ENCODE peak calls at places on chromosomes 6 and 20, in ten cellular contexts. H is IMR-90; L is neuronal stem cell; U is small intestine; T is tibial nerve; F is adipocyte; K is effector memory CD4-positive, alpha-beta T cell; Z is fibroblast of lung; I is right cardiac atrium; Y is ovary. Q is an unnamed sample.
A peak's percentile ranks its signal among the peaks of the same experiment; 100 is the strongest.

GRCh38 chr6:31660224-31660997 is at the start of gene C6orf47:
- DNase-seq in H (peak; percentile 75), L (peak; percentile 72), U (peak; percentile 85), T (peak; percentile 75), F (peak; percentile 93), K (peak; percentile 48), Z (peak; percentile 79), I (peak; percentile 91), Y (peak; percentile 88), Q (peak; percentile 97)

GRCh38 chr6:160973311-160973710 is 18.3 kb upstream of the MAP3K4 start:
- DNase-seq in H (peak; percentile 81), L (no peak), U (no peak), T (no peak), F (no peak), K (no peak), Z (peak; percentile 80), I (peak; percentile 64), Y (peak; percentile 53), Q (no peak)

GRCh38 chr6:30844118-30844535 is 40.2 kb upstream of the DDR1 start:
- DNase-seq in H (peak; percentile 53), L (peak; percentile 43), U (no peak), T (no peak), F (peak; percentile 60), K (no peak), Z (no peak), I (no peak), Y (no peak), Q (peak; percentile 54)

GRCh38 chr20:35562541-35563110 is 20.7 kb downstream of the ERGIC3 start:
- DNase-seq in H (no peak), L (no peak), U (no peak), T (no peak), F (no peak), K (no peak), Z (no peak), I (no peak), Y (no peak), Q (no peak)

GRCh38 chr20:41249781-41250281 is 67.7 kb downstream of the ZHX3 start:
- DNase-seq in H (peak; percentile 29), L (peak; percentile 48), U (no peak), T (no peak), F (peak; percentile 33), K (no peak), Z (peak; percentile 78), I (peak; percentile 36), Y (peak; percentile 51), Q (peak; percentile 37)

GRCh38 chr6:9494864-9495263 is 920.0 kb downstream of the TFAP2A start:
- DNase-seq in H (peak; percentile 79), L (no peak), U (no peak), T (no peak), F (peak; percentile 32), K (no peak), Z (peak; percentile 27), I (no peak), Y (no peak), Q (no peak)

GRCh38 chr20:22921595-22922421 is 113.3 kb upstream of the SSTR4 start:
- DNase-seq in H (peak; percentile 8), L (no peak), U (no peak), T (no peak), F (peak; percentile 79), K (no peak), Z (peak; percentile 77), I (no peak), Y (no peak), Q (no peak)

GRCh38 chr6:111712398-111712797 is 106.7 kb upstream of the TRAF3IP2 start:
- DNase-seq in H (peak; percentile 95), L (no peak), U (peak; percentile 21), T (no peak), F (peak; percentile 67), K (no peak), Z (peak; percentile 73), I (no peak), Y (no peak), Q (no peak)

GRCh38 chr20:63125893-63126601 is 89.9 kb downstream of the YTHDF1 start:
- DNase-seq in H (no peak), L (no peak), U (no peak), T (no peak), F (no peak), K (no peak), Z (no peak), I (no peak), Y (no peak), Q (peak; percentile 73)

GRCh38 chr6:3159805-3160781 is 2.7 kb upstream of the TUBB2A start:
- DNase-seq in H (no peak), L (no peak), U (peak; percentile 99), T (no peak), F (no peak), K (peak; percentile 61), Z (no peak), I (peak; percentile 54), Y (no peak), Q (peak; percentile 78)

GRCh38 chr6:25014806-25015560 is 79.2 kb upstream of the RIPOR2 start:
- DNase-seq in H (peak; percentile 78), L (no peak), U (no peak), T (no peak), F (peak; percentile 60), K (peak; percentile 16), Z (peak; percentile 82), I (no peak), Y (no peak), Q (no peak)

GRCh38 chr6:159693128-159693893 is at the start of gene SOD2:
- DNase-seq in H (peak; percentile 81), L (peak; percentile 85), U (peak; percentile 93), T (peak; percentile 63), F (peak; percentile 92), K (peak; percentile 71), Z (peak; percentile 88), I (peak; percentile 87), Y (peak; percentile 86), Q (peak; percentile 96)

GRCh38 chr6:133817460-133818047 is 71.4 kb upstream of the TCF21 start:
- DNase-seq in H (no peak), L (no peak), U (no peak), T (no peak), F (no peak), K (peak; percentile 2), Z (no peak), I (no peak), Y (peak; percentile 41), Q (no peak)

GRCh38 chr6:83615025-83615999 is 93.6 kb downstream of the SNAP91 start:
- DNase-seq in H (peak; percentile 37), L (peak; percentile 35), U (peak; percentile 15), T (no peak), F (peak; percentile 70), K (no peak), Z (peak; percentile 43), I (no peak), Y (no peak), Q (no peak)

GRCh38 chr6:30965140-30965601 is 18.3 kb upstream of the MUC21 start:
- DNase-seq in H (no peak), L (no peak), U (no peak), T (no peak), F (no peak), K (no peak), Z (no peak), I (no peak), Y (no peak), Q (no peak)

GRCh38 chr20:60403105-60403741 is 445.0 kb downstream of the CDH26 start:
- DNase-seq in H (no peak), L (no peak), U (no peak), T (no peak), F (no peak), K (no peak), Z (no peak), I (no peak), Y (no peak), Q (no peak)
- H3K4me3 ChIP-seq in H (no peak overlapping the region), L (no peak overlapping the region), U (no peak overlapping the region), T (no peak overlapping the region), F (no peak overlapping the region), K (no peak overlapping the region), Z (no peak overlapping the region), I (no peak overlapping the region), Y (no peak overlapping the region), Q (no peak overlapping the region)

DNA sequence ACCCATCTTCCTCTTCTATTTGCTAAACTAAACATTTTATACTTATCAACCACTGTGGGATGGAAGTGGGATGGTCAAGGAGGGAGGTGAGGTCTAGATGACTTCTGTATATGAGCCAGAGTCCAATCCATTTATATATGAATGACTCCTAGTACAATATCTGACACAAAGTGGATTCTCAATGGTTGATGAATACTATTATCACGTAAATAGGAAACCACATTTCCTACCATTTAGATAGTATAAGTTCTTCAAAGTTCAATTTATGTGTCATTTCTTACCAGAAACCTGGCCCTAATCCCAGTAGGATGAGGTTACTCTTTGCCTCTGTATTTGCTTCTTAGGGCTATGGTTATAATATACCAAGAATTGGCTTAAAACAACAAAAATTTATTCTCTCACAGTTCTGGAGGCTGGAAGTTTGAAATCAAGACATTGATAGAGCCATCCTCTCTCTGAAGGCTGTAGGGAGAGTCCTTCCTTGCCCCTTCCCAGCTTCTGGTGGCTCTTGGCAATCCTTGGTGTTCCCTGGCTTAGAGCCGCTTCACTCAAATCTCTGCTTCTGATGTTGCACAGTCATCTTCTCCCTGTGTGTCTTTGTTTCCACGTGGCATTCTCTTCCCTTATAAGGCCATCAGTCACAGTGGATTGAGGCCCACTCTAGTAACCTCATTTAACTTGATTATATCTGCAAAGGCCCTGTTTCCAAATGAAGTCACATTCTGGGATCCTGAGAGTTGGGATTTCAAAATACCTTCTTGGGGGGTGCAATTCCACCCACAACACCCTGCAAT is 41.0 kb upstream of the RAB23 start:
- DNase-seq in H (peak; percentile 98), L (no peak), U (no peak), T (no peak), F (peak; percentile 81), K (no peak), Z (peak; percentile 97), I (peak; percentile 35), Y (no peak), Q (peak; percentile 66)
- H3K4me1 ChIP-seq in H (peaks cover 29% of the 10 kb centered on the region), L (no peaks in the 10 kb centered on the region), U (no peaks in the 10 kb centered on the region), T (no peaks in the 10 kb centered on the region), F (peaks cover 49% of the 10 kb centered on the region), K (no peaks in the 10 kb centered on the region), Z (peaks cover 27% of the 10 kb centered on the region), I (no peaks in the 10 kb centered on the region), Y (peaks cover 6% of the 10 kb centered on the region), Q (peaks cover 76% of the 10 kb centered on the region)

DNA sequence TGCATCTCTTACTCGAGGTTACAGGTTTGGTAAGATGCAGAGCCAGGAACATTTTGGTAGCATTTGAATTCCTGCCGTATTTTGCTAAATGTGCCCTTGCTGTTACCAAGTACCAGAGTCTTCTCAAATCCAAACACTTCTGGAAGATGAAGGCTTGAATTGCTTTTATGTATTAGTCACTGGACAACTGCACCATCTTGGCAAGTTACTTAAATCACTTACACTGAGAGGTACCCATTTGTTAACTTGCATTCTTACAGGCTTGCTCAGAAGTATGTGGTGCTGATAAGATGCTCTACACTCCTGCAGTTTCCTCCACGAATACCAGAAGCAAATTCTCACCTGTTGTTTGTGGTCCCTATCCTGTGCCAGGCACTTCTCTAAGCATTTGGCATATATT is 12.7 kb downstream of the IL22RA2 start:
- DNase-seq in H (peak; percentile 36), L (no peak), U (no peak), T (no peak), F (peak; percentile 24), K (no peak), Z (no peak), I (no peak), Y (no peak), Q (peak; percentile 42)
- H3K9me3 ChIP-seq in H (peaks cover 6% of the 10 kb centered on the region), L (peaks cover 8% of the 10 kb centered on the region), U (no peaks in the 10 kb centered on the region), T (no peaks in the 10 kb centered on the region), F (no peaks in the 10 kb centered on the region), K (no peaks in the 10 kb centered on the region), Z (no peaks in the 10 kb centered on the region), I (no peaks in the 10 kb centered on the region), Y (no peaks in the 10 kb centered on the region), Q (peaks cover 4% of the 10 kb centered on the region)

DNA sequence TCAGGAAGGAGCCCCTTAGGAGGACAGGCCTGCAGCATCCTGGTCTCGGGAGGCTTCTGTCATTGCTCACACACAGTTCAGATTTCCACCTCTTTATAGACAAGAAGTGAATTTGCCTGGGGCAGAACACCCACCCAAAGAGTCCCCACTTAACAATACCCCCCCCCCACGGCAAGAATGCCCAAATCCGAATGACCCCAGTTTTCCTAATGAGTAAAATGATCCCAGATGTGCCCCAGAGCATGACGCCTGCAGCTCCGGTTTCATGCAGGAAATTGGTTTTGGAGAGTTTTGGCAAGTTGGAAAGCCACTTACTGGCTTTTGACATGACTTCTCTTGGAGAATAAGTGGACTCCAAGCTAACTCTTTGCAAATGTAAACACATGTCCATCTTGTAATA is 24.0 kb downstream of the EDN3 start:
- DNase-seq in H (no peak), L (no peak), U (no peak), T (no peak), F (peak; percentile 40), K (no peak), Z (no peak), I (no peak), Y (no peak), Q (no peak)
- H3K4me3 ChIP-seq in H (no peak overlapping the region), L (no peak overlapping the region), U (no peak overlapping the region), T (no peak overlapping the region), F (no peak overlapping the region), K (no peak overlapping the region), Z (no peak overlapping the region), I (no peak overlapping the region), Y (no peak overlapping the region), Q (no peak overlapping the region)

Q was measured in osteoblast.